ENCODE peak calls at places on chromosome 17, in nine cellular contexts. Q is astrocyte of the spinal cord, H is IMR-90, X is upper lobe of left lung, F is tibial artery, N is GM13977, B is dorsolateral prefrontal cortex, E is prostate gland, I is breast epithelium. V is an unnamed sample.

GRCh38 chr17:56884483-56885144 is 29.2 kb downstream of the TRIM25 start:
- DNase-seq in Q (no peak), H (no peak), X (no peak), F (no peak), N (no peak), B (no peak), E (no peak), I (no peak), V (no peak)

GRCh38 chr17:53135969-53136368 is 686.8 kb upstream of the KIF2B start:
- DNase-seq in Q (no peak), H (no peak), X (no peak), F (no peak), N (no peak), B (no peak), E (no peak), I (no peak), V (no peak)

GRCh38 chr17:80294210-80294609 is 33.6 kb downstream of the RNF213 start:
- DNase-seq in Q (no peak), H (no peak), X (no peak), F (no peak), N (no peak), B (peak), E (no peak), I (no peak), V (no peak)

GRCh38 chr17:21166599-21167265 is 40.0 kb downstream of the DHRS7B start:
- DNase-seq in Q (no peak), H (peak), X (no peak), F (no peak), N (no peak), B (no peak), E (no peak), I (no peak), V (peak)

GRCh38 chr17:15945493-15946209 is 721 bp downstream of the ADORA2B start:
- DNase-seq in Q (no peak), H (peak), X (peak), F (no peak), N (no peak), B (no peak), E (no peak), I (no peak), V (peak)

GRCh38 chr17:557371-557770 is 157.3 kb downstream of the VPS53 start:
- DNase-seq in Q (peak), H (peak), X (no peak), F (no peak), N (no peak), B (no peak), E (no peak), I (no peak), V (peak)

GRCh38 chr17:50346313-50347086 is 574 bp downstream of the XYLT2 start:
- DNase-seq in Q (no peak), H (no peak), X (peak), F (peak), N (peak), B (no peak), E (peak), I (no peak), V (peak)

GRCh38 chr17:80793851-80794267 is 197.8 kb upstream of the CHMP6 start:
- DNase-seq in Q (no peak), H (peak), X (no peak), F (no peak), N (no peak), B (no peak), E (no peak), I (no peak), V (peak)

GRCh38 chr17:51499906-51500305 is 239.6 kb downstream of the UTP18 start:
- DNase-seq in Q (no peak), H (no peak), X (no peak), F (no peak), N (no peak), B (no peak), E (no peak), I (no peak), V (no peak)

DNA sequence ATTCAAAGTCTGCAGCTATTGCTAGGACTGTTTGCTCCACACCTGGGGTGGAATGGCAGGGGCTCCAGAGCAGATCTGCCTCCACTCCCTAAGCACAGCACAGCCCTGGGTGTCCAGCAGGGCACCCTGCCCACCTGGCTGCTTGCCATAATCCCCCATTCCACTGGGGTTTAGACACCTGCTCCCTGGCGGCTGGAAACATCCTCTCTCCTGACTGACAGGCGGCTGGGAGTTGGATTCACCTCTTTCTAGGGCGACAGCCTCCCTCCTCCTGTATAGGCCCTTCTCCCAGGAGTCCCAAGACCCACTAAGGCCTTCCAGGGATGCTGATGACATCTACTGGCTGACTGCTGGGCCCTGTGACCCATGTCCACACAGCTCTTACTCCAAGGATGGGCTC is 18.0 kb downstream of the HDAC5 start:
- DNase-seq in Q (no peak), H (no peak), X (no peak), F (no peak), N (no peak), B (no peak), E (no peak), I (no peak), V (no peak)
- TF ChIP-seq CTCF in Q (no peak), H (no peak), X (no peak), F (no peak), N (no peak), B (no peak), E (no peak), I (no peak), V (no peak)

GRCh38 chr17:59859444-59860025 is 33.2 kb downstream of the TUBD1 start:
- DNase-seq in Q (peak), H (peak), X (no peak), F (no peak), N (peak), B (no peak), E (no peak), I (no peak), V (peak)
- TF ChIP-seq CTCF in Q (peak), H (peak), X (peak), F (peak), N (peak), B (peak), E (peak), I (peak), V (peak)

GRCh38 chr17:39399792-39400191 is 1.6 kb downstream of the FBXL20 start:
- DNase-seq in Q (no peak), H (no peak), X (no peak), F (no peak), N (no peak), B (no peak), E (no peak), I (no peak), V (no peak)
- TF ChIP-seq CTCF in Q (no peak), H (no peak), X (no peak), F (no peak), N (no peak), B (no peak), E (no peak), I (no peak), V (no peak)

DNA sequence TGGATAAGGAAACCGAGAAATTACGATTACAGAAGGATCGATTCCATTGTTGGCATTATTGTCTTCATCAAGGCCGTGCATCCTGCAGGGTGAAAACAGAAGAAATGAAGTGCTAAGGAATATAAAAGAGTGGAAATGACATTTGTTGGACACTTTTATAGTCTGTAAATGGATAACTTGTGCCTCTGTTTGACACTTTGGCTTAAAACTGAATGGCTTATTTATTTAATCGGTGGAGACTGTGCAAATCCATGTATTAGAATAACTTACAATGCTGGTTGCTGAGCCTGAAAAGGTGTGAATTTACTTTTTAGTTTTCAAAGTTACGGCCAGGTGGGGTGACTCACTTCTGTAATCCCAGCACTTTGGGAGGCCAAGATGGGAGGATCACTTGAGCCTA is 31.4 kb downstream of the ITGB3 start:
- DNase-seq in Q (no peak), H (no peak), X (no peak), F (no peak), N (no peak), B (no peak), E (no peak), I (no peak), V (no peak)
- TF ChIP-seq CTCF in Q (no peak), H (no peak), X (no peak), F (no peak), N (no peak), B (no peak), E (no peak), I (no peak), V (no peak)

GRCh38 chr17:76461765-76462555 is 5.4 kb upstream of the AANAT start:
- DNase-seq in Q (no peak), H (no peak), X (no peak), F (no peak), N (no peak), B (no peak), E (no peak), I (no peak), V (no peak)

GRCh38 chr17:76459674-76460073 is 6.7 kb upstream of the UBE2O start:
- DNase-seq in Q (no peak), H (no peak), X (no peak), F (no peak), N (no peak), B (no peak), E (no peak), I (no peak), V (no peak)

GRCh38 chr17:76462556-76463290 is 4.7 kb upstream of the AANAT start:
- DNase-seq in Q (no peak), H (no peak), X (peak), F (no peak), N (no peak), B (no peak), E (no peak), I (no peak), V (no peak)

GRCh38 chr17:76453431-76453743 is 435 bp upstream of the UBE2O start:
- DNase-seq in Q (no peak), H (no peak), X (no peak), F (no peak), N (no peak), B (no peak), E (no peak), I (no peak), V (no peak)

DNA sequence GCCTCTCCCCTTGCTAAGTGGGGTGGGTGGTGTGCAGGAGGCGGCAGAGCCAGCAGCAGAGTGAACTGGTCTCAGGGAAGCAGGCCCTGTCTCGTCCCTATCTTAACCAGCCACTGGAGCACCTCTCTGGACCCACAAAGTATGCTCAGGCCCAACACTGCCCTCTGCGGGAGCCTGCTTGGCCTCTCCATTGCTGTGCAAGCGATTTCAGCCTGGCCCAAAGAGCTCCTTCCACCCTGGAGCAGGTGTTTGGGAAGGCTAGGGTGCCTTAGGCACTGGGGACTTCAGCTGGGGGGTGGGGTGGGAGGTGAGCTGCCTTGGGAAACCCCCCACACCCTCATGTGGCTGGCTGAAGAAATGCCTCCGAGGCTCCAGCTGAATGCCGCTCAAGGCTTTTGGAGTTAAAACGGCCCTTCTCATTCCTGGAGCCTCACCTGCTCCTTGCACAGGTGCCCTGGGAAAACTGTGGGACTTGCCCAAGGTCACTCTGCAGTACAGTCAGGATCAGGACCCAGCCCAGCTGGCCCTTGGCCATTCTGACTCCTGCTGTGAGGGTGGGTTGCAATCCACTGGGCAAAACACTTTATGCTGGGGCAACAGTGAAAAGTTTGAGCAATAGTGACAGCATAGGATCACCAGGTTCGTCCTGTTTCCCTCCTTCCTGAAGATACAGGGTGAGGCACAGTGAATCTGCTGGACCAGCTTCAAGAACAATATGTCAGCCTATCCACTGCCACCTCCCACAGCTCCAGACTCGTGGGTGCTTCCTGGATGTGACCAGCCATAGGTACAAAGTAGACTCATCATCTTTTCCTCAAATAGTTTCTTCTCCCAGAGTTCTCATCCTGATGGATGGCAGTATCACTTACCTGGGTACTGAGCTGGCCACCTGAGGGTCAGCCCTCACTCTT is 5.9 kb upstream of the UBE2O start:
- DNase-seq in Q (peak), H (peak), X (no peak), F (no peak), N (peak), B (no peak), E (no peak), I (no peak), V (peak)
- TF ChIP-seq CTCF in Q (peak), H (peak), X (no peak), F (no peak), N (peak), B (no peak), E (no peak), I (no peak), V (peak)